ENCODE peak calls at places on chromosome 16, in five cellular contexts. L, T, P, A and J are unnamed samples.
A peak's percentile ranks its signal among the peaks of the same experiment; 100 is the strongest.

GRCh38 chr16:79329163-79329521 is 271.4 kb downstream of the MAF start:
- DNase-seq in L (no peak), T (no peak), P (no peak), A (no peak), J (no peak)

GRCh38 chr16:17370233-17371013 is 100.3 kb downstream of the XYLT1 start:
- DNase-seq in L (no peak), T (no peak), P (peak; percentile 27), A (no peak), J (no peak)

GRCh38 chr16:69123894-69124293 is 8.5 kb downstream of the CHTF8 start:
- DNase-seq in L (peak; percentile 60), T (no peak), P (peak; percentile 83), A (peak; percentile 56), J (no peak)

GRCh38 chr16:11949527-11949926 is 7.7 kb upstream of the NPIPB2 start:
- DNase-seq in L (no peak), T (peak; percentile 54), P (peak; percentile 53), A (peak; percentile 64), J (no peak)

GRCh38 chr16:2977440-2977839 is 2.8 kb downstream of the PKMYT1 start:
- DNase-seq in L (no peak), T (peak; percentile 44), P (no peak), A (no peak), J (no peak)

GRCh38 chr16:85829751-85830445 is 30.4 kb downstream of the COX4I1 start:
- DNase-seq in L (no peak), T (no peak), P (no peak), A (no peak), J (no peak)

GRCh38 chr16:31301708-31302400 is 42.1 kb downstream of the ITGAM start:
- DNase-seq in L (no peak), T (no peak), P (peak; percentile 6), A (peak; percentile 9), J (no peak)

GRCh38 chr16:2814757-2815298 is 2.2 kb upstream of the PRSS21 start:
- DNase-seq in L (no peak), T (no peak), P (no peak), A (no peak), J (no peak)

GRCh38 chr16:57316390-57317017 is 32.0 kb upstream of the PLLP start:
- DNase-seq in L (no peak), T (no peak), P (peak; percentile 90), A (peak; percentile 80), J (no peak)

GRCh38 chr16:22126037-22126558 is 33.8 kb downstream of the VWA3A start:
- DNase-seq in L (no peak), T (no peak), P (no peak), A (peak; percentile 38), J (no peak)

GRCh38 chr16:4415538-4416199 is 727 bp downstream of the CORO7 start:
- DNase-seq in L (peak; percentile 39), T (peak; percentile 45), P (no peak), A (no peak), J (peak; percentile 53)

GRCh38 chr16:13036600-13036999 is 135.2 kb downstream of the SHISA9 start:
- DNase-seq in L (no peak), T (no peak), P (peak; percentile 18), A (no peak), J (no peak)